ENCODE peak calls at places on chromosomes 2 and 18, in nine cellular contexts. C is mammary epithelial cell, Z is stomach, S is heart left ventricle, E is suprapubic skin, H is GM23338, D is sigmoid colon, L is colonic mucosa, F is PC-9. B is an unnamed sample.
A peak's percentile ranks its signal among the peaks of the same experiment; 100 is the strongest.

GRCh38 chr2:232761301-232761907 is 15.0 kb downstream of the KCNJ13 start:
- DNase-seq in C (peak; percentile 39), Z (peak; percentile 28), S (no peak), E (no peak), H (peak; percentile 46), D (no peak), L (peak; percentile 32), F (peak; percentile 47), B (no peak)

GRCh38 chr2:102806250-102806837 is 44.5 kb downstream of the TMEM182 start:
- DNase-seq in C (peak; percentile 58), Z (peak; percentile 72), S (peak; percentile 69), E (no peak), H (peak; percentile 71), D (peak; percentile 84), L (peak; percentile 61), F (peak; percentile 67), B (peak; percentile 52)

GRCh38 chr2:28366496-28367282 is 26.0 kb upstream of the FOSL2 start:
- DNase-seq in C (no peak), Z (peak; percentile 83), S (no peak), E (no peak), H (no peak), D (no peak), L (peak; percentile 80), F (peak; percentile 63), B (no peak)

GRCh38 chr2:200615247-200615646 is 29.4 kb downstream of the AOX1 start:
- DNase-seq in C (peak; percentile 62), Z (no peak), S (no peak), E (no peak), H (no peak), D (no peak), L (no peak), F (peak; percentile 38), B (no peak)

GRCh38 chr18:2997846-2998599 is 14.9 kb downstream of the LPIN2 start:
- DNase-seq in C (no peak), Z (peak; percentile 58), S (no peak), E (no peak), H (no peak), D (no peak), L (no peak), F (no peak), B (no peak)

GRCh38 chr18:63511285-63511684 is 30.9 kb upstream of the SERPINB12 start:
- DNase-seq in C (no peak), Z (no peak), S (no peak), E (no peak), H (peak; percentile 94), D (no peak), L (no peak), F (peak; percentile 43), B (no peak)

GRCh38 chr18:33578371-33579146 is 540 bp downstream of the ASXL3 start:
- DNase-seq in C (no peak), Z (peak; percentile 49), S (peak; percentile 50), E (peak; percentile 81), H (peak; percentile 47), D (peak; percentile 66), L (peak; percentile 45), F (no peak), B (no peak)

GRCh38 chr2:208311954-208312353 is 45.9 kb downstream of the PIKFYVE start:
- DNase-seq in C (peak; percentile 5), Z (no peak), S (no peak), E (no peak), H (no peak), D (no peak), L (no peak), F (no peak), B (no peak)

GRCh38 chr18:54712315-54712714 is 116.0 kb upstream of the RAB27B start:
- DNase-seq in C (peak; percentile 94), Z (no peak), S (no peak), E (no peak), H (no peak), D (no peak), L (peak; percentile 51), F (no peak), B (no peak)

GRCh38 chr2:152335016-152335850 is at the start of gene FMNL2:
- DNase-seq in C (peak; percentile 83), Z (peak; percentile 87), S (peak; percentile 88), E (peak; percentile 90), H (peak; percentile 95), D (peak; percentile 91), L (peak; percentile 88), F (peak; percentile 88), B (peak; percentile 83)

GRCh38 chr2:152646775-152647174 is 70.5 kb downstream of the PRPF40A start:
- DNase-seq in C (peak; percentile 87), Z (no peak), S (no peak), E (no peak), H (peak; percentile 40), D (no peak), L (no peak), F (peak; percentile 6), B (no peak)

GRCh38 chr2:112869258-112869842 is 32.8 kb upstream of the IL1B start:
- DNase-seq in C (peak; percentile 99), Z (peak; percentile 97), S (peak; percentile 86), E (peak; percentile 85), H (no peak), D (no peak), L (peak; percentile 98), F (peak; percentile 91), B (peak; percentile 87)

GRCh38 chr2:163264376-163264775 is 425.8 kb upstream of the KCNH7 start:
- DNase-seq in C (peak; percentile 62), Z (no peak), S (peak; percentile 26), E (no peak), H (no peak), D (no peak), L (no peak), F (no peak), B (no peak)

GRCh38 chr2:100900156-100900795 is 80.3 kb downstream of the NPAS2 start:
- DNase-seq in C (peak; percentile 41), Z (no peak), S (no peak), E (no peak), H (no peak), D (no peak), L (no peak), F (no peak), B (no peak)

GRCh38 chr2:144460981-144461766 is 58.7 kb downstream of the ZEB2 start:
- DNase-seq in C (peak; percentile 5), Z (no peak), S (peak; percentile 78), E (no peak), H (no peak), D (no peak), L (peak; percentile 47), F (no peak), B (peak; percentile 44)

GRCh38 chr2:199757466-199757865 is 93.5 kb downstream of the FTCDNL1 start:
- DNase-seq in C (no peak), Z (no peak), S (peak; percentile 75), E (no peak), H (no peak), D (peak; percentile 80), L (peak; percentile 32), F (no peak), B (peak; percentile 54)

GRCh38 chr2:191070276-191070675 is 56.3 kb upstream of the STAT1 start:
- DNase-seq in C (no peak), Z (no peak), S (no peak), E (no peak), H (no peak), D (no peak), L (no peak), F (no peak), B (no peak)

GRCh38 chr2:46652514-46653170 is 173.3 kb downstream of the TMEM247 start:
- DNase-seq in C (no peak), Z (no peak), S (no peak), E (no peak), H (no peak), D (no peak), L (no peak), F (no peak), B (no peak)

GRCh38 chr2:160091381-160091780 is 29.0 kb upstream of the PLA2R1 start:
- DNase-seq in C (peak; percentile 91), Z (no peak), S (no peak), E (no peak), H (no peak), D (no peak), L (no peak), F (no peak), B (no peak)

GRCh38 chr2:160087854-160088745 is 25.7 kb upstream of the PLA2R1 start:
- DNase-seq in C (peak; percentile 32), Z (no peak), S (no peak), E (no peak), H (peak; percentile 26), D (no peak), L (no peak), F (no peak), B (no peak)

DNA sequence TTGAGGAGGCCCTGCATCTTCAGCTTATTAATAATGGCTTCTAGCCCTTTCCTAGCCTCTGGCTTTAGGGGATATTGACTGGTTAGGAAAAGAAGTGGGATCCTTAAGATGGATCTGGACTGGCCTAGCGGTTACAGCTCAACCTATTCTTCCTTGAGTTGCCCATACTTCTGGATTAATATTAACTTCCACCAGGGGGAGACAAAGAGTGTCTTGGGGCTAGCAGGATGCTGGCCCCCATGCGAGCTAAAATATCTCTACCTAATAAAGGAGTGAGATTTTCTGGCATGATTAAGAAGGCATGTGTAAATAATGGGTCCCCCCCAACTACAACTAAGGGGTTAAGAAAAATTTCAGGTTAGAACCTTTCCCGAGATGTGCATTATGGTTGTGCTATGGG is 23.2 kb upstream of the PLA2R1 start:
- DNase-seq in C (peak; percentile 14), Z (no peak), S (no peak), E (no peak), H (peak; percentile 7), D (no peak), L (no peak), F (no peak), B (no peak)
- TF ChIP-seq CTCF in C (peak; percentile 38), Z (no peak), S (no peak), E (no peak), H (peak; percentile 5), D (no peak), L (no peak), F (peak; percentile 43), B (no peak)

DNA sequence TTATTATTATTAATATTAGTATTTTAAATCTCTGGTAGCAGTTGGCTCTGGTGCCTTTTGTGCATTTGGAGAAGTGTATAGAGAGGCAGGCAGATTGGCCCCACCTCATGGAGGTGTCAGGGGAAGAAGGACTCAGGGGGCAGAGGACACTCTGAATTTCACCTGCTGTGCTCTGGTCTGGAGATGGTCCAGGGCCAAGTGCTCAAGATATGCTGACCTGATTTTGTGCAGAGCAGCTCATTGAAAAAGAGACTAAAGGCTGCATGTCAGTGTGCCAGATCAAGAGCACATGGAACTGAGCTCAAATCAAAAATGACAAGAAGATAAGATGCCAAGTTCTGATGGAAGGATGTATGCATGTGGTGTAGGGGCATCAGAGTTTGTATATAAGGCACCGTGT is 323.6 kb upstream of the TNP1 start:
- DNase-seq in C (no peak), Z (no peak), S (no peak), E (no peak), H (no peak), D (no peak), L (no peak), F (no peak), B (no peak)
- H3K4me1 ChIP-seq in C (no peaks in the 10 kb centered on the region), Z (no peaks in the 10 kb centered on the region), S (peaks cover 18% of the 10 kb centered on the region), E (no peaks in the 10 kb centered on the region), H (peaks cover 7% of the 10 kb centered on the region), D (peaks cover 6% of the 10 kb centered on the region), L (no peaks in the 10 kb centered on the region), F (no peaks in the 10 kb centered on the region), B (no peaks in the 10 kb centered on the region)

GRCh38 chr2:8303322-8303832 is 378.5 kb upstream of the ID2 start:
- DNase-seq in C (no peak), Z (peak; percentile 60), S (peak; percentile 81), E (no peak), H (no peak), D (peak; percentile 85), L (peak; percentile 54), F (no peak), B (peak; percentile 68)
- TF ChIP-seq CTCF in C (no peak), Z (no peak), S (no peak), E (no peak), H (no peak), D (no peak), L (no peak), F (no peak), B (no peak)

GRCh38 chr2:212032536-212033219 is 505.9 kb downstream of the ERBB4 start:
- DNase-seq in C (peak; percentile 11), Z (no peak), S (no peak), E (no peak), H (no peak), D (no peak), L (no peak), F (no peak), B (no peak)
- H3K4me1 ChIP-seq in C (peaks cover 4% of the 10 kb centered on the region), Z (no peaks in the 10 kb centered on the region), S (peaks cover 3% of the 10 kb centered on the region), E (no peaks in the 10 kb centered on the region), H (no peaks in the 10 kb centered on the region), D (no peaks in the 10 kb centered on the region), L (no peaks in the 10 kb centered on the region), F (no peaks in the 10 kb centered on the region), B (no peaks in the 10 kb centered on the region)

B was measured in lung.